ENCODE peak calls at places on chromosomes 12 and 14, in seven cellular contexts. Y is stomach, M is MM.1S, L is thoracic aorta, F is heart right ventricle, K is gastrocnemius medialis, W is dorsolateral prefrontal cortex. N is an unnamed sample.

GRCh38 chr14:76090611-76091010 is 61.1 kb upstream of the GPATCH2L start:
- DNase-seq in Y (no peak), K (peak; percentile 62), M (no peak), F (no peak), L (no peak), W (no peak), N (no peak)

GRCh38 chr14:54606178-54606577 is 39.2 kb downstream of the SAMD4A start:
- DNase-seq in F (peak; percentile 76), K (peak; percentile 51), Y (no peak), M (no peak), L (no peak), W (no peak), N (peak; percentile 90)

GRCh38 chr14:92794547-92794941 is 439 bp downstream of the GOLGA5 start:
- DNase-seq in M (no peak), L (no peak), F (no peak), Y (no peak), K (no peak), W (no peak), N (peak; percentile 35)

GRCh38 chr12:92551853-92552397 is 150.9 kb upstream of the PLEKHG7 start:
- DNase-seq in F (no peak), L (no peak), Y (no peak), W (no peak), M (peak; percentile 79), K (no peak), N (peak; percentile 13)

GRCh38 chr14:69079188-69079742 is 73.7 kb downstream of the DCAF5 start:
- DNase-seq in W (no peak), M (no peak), K (no peak), F (no peak), Y (no peak), L (no peak), N (peak; percentile 90)

GRCh38 chr14:89351364-89351957 is 65.6 kb downstream of the FOXN3 start:
- DNase-seq in K (no peak), L (no peak), W (no peak), Y (peak; percentile 76), F (no peak), M (no peak), N (peak; percentile 62)

GRCh38 chr14:100092832-100093231 is 27.6 kb downstream of the EVL start:
- DNase-seq in K (no peak), L (no peak), M (no peak), W (no peak), F (no peak), Y (no peak), N (no peak)

GRCh38 chr14:34699873-34700621 is 14.3 kb downstream of the CFL2 start:
- DNase-seq in M (no peak), L (no peak), W (no peak), K (no peak), Y (no peak), F (no peak), N (peak; percentile 84)

GRCh38 chr12:9707356-9707755 is 25.5 kb downstream of the CLECL1 start:
- DNase-seq in L (no peak), K (no peak), M (no peak), F (no peak), W (no peak), Y (no peak), N (no peak)

GRCh38 chr14:61090432-61091216 is 109.6 kb downstream of the SLC38A6 start:
- DNase-seq in K (no peak), M (no peak), W (no peak), L (no peak), F (no peak), Y (no peak), N (no peak)

GRCh38 chr12:79690156-79690605 is 583 bp downstream of the PAWR start:
- DNase-seq in W (no peak), Y (peak; percentile 41), F (no peak), L (no peak), M (peak; percentile 31), K (no peak), N (peak; percentile 35)

GRCh38 chr12:3313655-3314305 is 177.2 kb upstream of the PRMT8 start:
- DNase-seq in L (no peak), M (peak; percentile 15), F (no peak), W (no peak), K (no peak), Y (no peak), N (peak; percentile 45)

GRCh38 chr12:109731231-109731731 is 17.7 kb downstream of the FAM222A start:
- DNase-seq in L (no peak), Y (peak; percentile 19), M (no peak), W (peak; percentile 19), K (peak; percentile 5), F (no peak), N (no peak)

GRCh38 chr12:2627343-2628191 is 167.2 kb upstream of the FKBP4 start:
- DNase-seq in W (no peak), Y (peak; percentile 36), K (no peak), L (no peak), M (no peak), F (no peak), N (no peak)

GRCh38 chr12:124422570-124423523 is 128.0 kb downstream of the RFLNA start:
- DNase-seq in L (peak; percentile 87), M (no peak), W (peak; percentile 75), K (peak; percentile 86), F (peak; percentile 94), Y (peak; percentile 92), N (no peak)

GRCh38 chr14:24513009-24513408 is 4.9 kb upstream of the CMA1 start:
- DNase-seq in W (no peak), F (no peak), M (no peak), L (no peak), Y (no peak), K (no peak), N (no peak)

GRCh38 chr14:64569108-64570045 is 19.6 kb downstream of the PPP1R36 start:
- DNase-seq in Y (peak; percentile 53), M (no peak), F (peak; percentile 48), K (peak; percentile 85), L (peak; percentile 21), W (peak; percentile 37), N (peak; percentile 90)

GRCh38 chr12:40105515-40106201 is at the start of gene SLC2A13:
- DNase-seq in M (peak; percentile 83), W (peak; percentile 74), K (peak; percentile 55), Y (peak; percentile 82), L (no peak), F (peak; percentile 84), N (peak; percentile 87)

GRCh38 chr14:54299393-54300363 is 97.1 kb upstream of the CDKN3 start:
- DNase-seq in F (no peak), M (no peak), L (no peak), K (no peak), W (no peak), Y (no peak), N (no peak)

GRCh38 chr12:105993766-105994165 is 145.0 kb downstream of the NUAK1 start:
- DNase-seq in L (no peak), W (no peak), K (no peak), F (no peak), Y (no peak), M (no peak), N (no peak)

GRCh38 chr12:16482726-16483125 is 123.2 kb downstream of the LMO3 start:
- DNase-seq in M (no peak), L (no peak), F (no peak), W (no peak), Y (no peak), K (no peak), N (no peak)

GRCh38 chr12:61853945-61854344 is 406.3 kb upstream of the USP15 start:
- DNase-seq in F (no peak), M (no peak), W (no peak), K (no peak), Y (no peak), L (no peak), N (no peak)

GRCh38 chr12:81125691-81126090 is 47.8 kb downstream of the ACSS3 start:
- DNase-seq in K (no peak), M (no peak), Y (no peak), L (no peak), W (no peak), F (no peak), N (no peak)

GRCh38 chr14:101564444-101564776 is 3.1 kb downstream of the DIO3 start:
- DNase-seq in W (no peak), M (no peak), Y (no peak), L (no peak), K (no peak), F (no peak), N (no peak)

GRCh38 chr14:101563654-101564443 is 2.6 kb downstream of the DIO3 start:
- DNase-seq in K (no peak), M (no peak), Y (no peak), L (no peak), W (no peak), F (no peak), N (no peak)

GRCh38 chr14:101564819-101565698 is 3.8 kb downstream of the DIO3 start:
- DNase-seq in K (no peak), M (no peak), Y (no peak), W (no peak), L (no peak), F (no peak), N (no peak)

GRCh38 chr14:101571004-101571403 is 9.7 kb downstream of the DIO3 start:
- DNase-seq in F (no peak), Y (no peak), M (no peak), W (no peak), K (no peak), L (no peak), N (no peak)

GRCh38 chr14:101567252-101567651 is 6.0 kb downstream of the DIO3 start:
- DNase-seq in W (no peak), L (no peak), M (no peak), F (no peak), K (no peak), Y (no peak), N (no peak)
- H3K27me3 ChIP-seq in W (peaks cover 51% of the 10 kb centered on the region), L (no peaks in the 10 kb centered on the region), M (peaks cover 31% of the 10 kb centered on the region), F (peaks cover 84% of the 10 kb centered on the region), K (peaks cover 44% of the 10 kb centered on the region), Y (peaks cover 28% of the 10 kb centered on the region), N (peaks cover 96% of the 10 kb centered on the region)

DNA sequence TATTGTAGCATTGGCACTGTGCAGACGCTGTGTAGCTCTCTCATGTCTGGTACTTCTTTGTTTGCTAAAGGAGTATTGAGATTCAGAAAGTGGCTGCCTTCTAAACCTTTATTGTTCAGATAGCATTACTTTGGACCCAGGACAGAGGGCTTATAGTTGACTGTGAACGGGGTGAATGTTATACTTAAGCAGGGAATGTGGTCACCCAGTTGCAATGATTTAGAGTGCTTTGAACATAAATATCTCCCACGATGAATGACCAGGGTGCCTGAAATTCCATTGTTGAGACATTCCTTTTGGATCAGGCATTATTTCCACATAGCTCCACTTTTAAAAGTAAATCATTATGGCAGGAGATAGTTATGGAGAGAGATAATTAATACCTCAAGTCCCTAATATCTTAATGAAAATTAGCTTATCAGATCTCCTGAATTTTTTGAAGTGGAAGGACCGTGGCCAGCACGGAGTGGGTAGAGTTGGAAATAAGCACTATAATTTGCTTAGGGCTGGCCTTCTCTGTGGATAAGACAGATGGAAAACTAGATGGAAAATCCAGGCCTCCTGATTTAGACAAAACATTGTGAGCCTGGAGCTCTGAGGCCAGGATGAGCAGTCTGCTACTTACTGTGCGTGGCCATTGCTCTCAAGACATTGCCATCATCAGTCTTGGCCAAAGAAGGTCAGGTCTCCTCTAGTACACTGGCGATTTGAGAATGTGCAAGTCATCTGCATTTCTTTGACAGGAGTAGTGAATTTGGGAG is 114.5 kb downstream of the ETV6 start:
- DNase-seq in F (no peak), M (no peak), K (no peak), Y (no peak), L (no peak), W (no peak), N (peak; percentile 27)
- H3K27ac ChIP-seq in F (peak overlapping the region; percentile 37), M (no peak overlapping the region), K (no peak overlapping the region), Y (peak overlapping the region; percentile 76), L (peak overlapping the region; percentile 94), W (no peak overlapping the region), N (peak overlapping the region; percentile 59)

GRCh38 chr12:49365542-49365941 is 1.7 kb upstream of the SPATS2 start:
- DNase-seq in K (no peak), M (no peak), Y (no peak), L (no peak), F (no peak), W (no peak), N (no peak)
- H3K27me3 ChIP-seq in K (no peaks in the 10 kb centered on the region), M (no peaks in the 10 kb centered on the region), Y (no peaks in the 10 kb centered on the region), L (no peaks in the 10 kb centered on the region), F (no peaks in the 10 kb centered on the region), W (no peaks in the 10 kb centered on the region), N (no peaks in the 10 kb centered on the region)

GRCh38 chr12:47975816-47976215 is 12.4 kb downstream of the TMEM106C start:
- DNase-seq in M (no peak), F (no peak), Y (no peak), K (no peak), L (no peak), W (no peak), N (no peak)
- H3K27ac ChIP-seq in M (no peak overlapping the region), F (no peak overlapping the region), Y (no peak overlapping the region), K (no peak overlapping the region), L (no peak overlapping the region), W (no peak overlapping the region), N (no peak overlapping the region)